ENCODE peak calls at places on chromosomes 6 and 20, in nine cellular contexts. One of them, this sample, is unnamed.

GRCh38 chr20:45288376-45288775 is 18.3 kb upstream of the RBPJL start:
- DNase-seq in vagina: no peak
- DNase-seq in ovary: no peak
- DNase-seq in prostate gland: no peak
- DNase-seq in adrenal gland: peak
- DNase-seq in stomach: no peak
- DNase-seq in lower leg skin: no peak
- DNase-seq in breast epithelium: no peak
- DNase-seq in upper lobe of left lung: no peak
- DNase-seq in this sample: no peak

GRCh38 chr6:87959083-87959482 is 88.6 kb upstream of the SPACA1 start:
- DNase-seq in vagina: no peak
- DNase-seq in ovary: no peak
- DNase-seq in prostate gland: no peak
- DNase-seq in adrenal gland: no peak
- DNase-seq in stomach: no peak
- DNase-seq in lower leg skin: no peak
- DNase-seq in breast epithelium: no peak
- DNase-seq in upper lobe of left lung: no peak
- DNase-seq in this sample: no peak

GRCh38 chr6:83592770-83593394 is 80.5 kb downstream of the PRSS35 start:
- DNase-seq in vagina: no peak
- DNase-seq in ovary: no peak
- DNase-seq in prostate gland: no peak
- DNase-seq in adrenal gland: no peak
- DNase-seq in stomach: no peak
- DNase-seq in lower leg skin: no peak
- DNase-seq in breast epithelium: no peak
- DNase-seq in upper lobe of left lung: no peak
- DNase-seq in this sample: peak

GRCh38 chr6:110528051-110528929 is 51.9 kb upstream of the SLC22A16 start:
- DNase-seq in vagina: no peak
- DNase-seq in ovary: no peak
- DNase-seq in prostate gland: peak
- DNase-seq in adrenal gland: peak
- DNase-seq in stomach: peak
- DNase-seq in lower leg skin: peak
- DNase-seq in breast epithelium: peak
- DNase-seq in upper lobe of left lung: no peak
- DNase-seq in this sample: peak

GRCh38 chr20:17023811-17024210 is 203.0 kb upstream of the PCSK2 start:
- DNase-seq in vagina: no peak
- DNase-seq in ovary: no peak
- DNase-seq in prostate gland: no peak
- DNase-seq in adrenal gland: no peak
- DNase-seq in stomach: no peak
- DNase-seq in lower leg skin: no peak
- DNase-seq in breast epithelium: no peak
- DNase-seq in upper lobe of left lung: peak
- DNase-seq in this sample: no peak

GRCh38 chr6:878179-878578 is 185.2 kb upstream of the EXOC2 start:
- DNase-seq in vagina: no peak
- DNase-seq in ovary: no peak
- DNase-seq in prostate gland: no peak
- DNase-seq in adrenal gland: no peak
- DNase-seq in stomach: no peak
- DNase-seq in lower leg skin: no peak
- DNase-seq in breast epithelium: no peak
- DNase-seq in upper lobe of left lung: no peak
- DNase-seq in this sample: no peak

GRCh38 chr6:31462026-31462963 is 35.6 kb upstream of the MICB start:
- DNase-seq in vagina: no peak
- DNase-seq in ovary: no peak
- DNase-seq in prostate gland: no peak
- DNase-seq in adrenal gland: no peak
- DNase-seq in stomach: no peak
- DNase-seq in lower leg skin: no peak
- DNase-seq in breast epithelium: no peak
- DNase-seq in upper lobe of left lung: no peak
- DNase-seq in this sample: no peak

GRCh38 chr6:158757753-158758090 is 61.4 kb downstream of the EZR start:
- DNase-seq in vagina: no peak
- DNase-seq in ovary: no peak
- DNase-seq in prostate gland: no peak
- DNase-seq in adrenal gland: peak
- DNase-seq in stomach: peak
- DNase-seq in lower leg skin: no peak
- DNase-seq in breast epithelium: no peak
- DNase-seq in upper lobe of left lung: no peak
- DNase-seq in this sample: no peak

GRCh38 chr6:30818426-30818841 is 65.9 kb upstream of the DDR1 start:
- DNase-seq in vagina: no peak
- DNase-seq in ovary: no peak
- DNase-seq in prostate gland: no peak
- DNase-seq in adrenal gland: no peak
- DNase-seq in stomach: no peak
- DNase-seq in lower leg skin: no peak
- DNase-seq in breast epithelium: no peak
- DNase-seq in upper lobe of left lung: no peak
- DNase-seq in this sample: no peak

GRCh38 chr6:2841264-2842138 is at the start of gene SERPINB1:
- DNase-seq in vagina: no peak
- DNase-seq in ovary: peak
- DNase-seq in prostate gland: peak
- DNase-seq in adrenal gland: peak
- DNase-seq in stomach: peak
- DNase-seq in lower leg skin: peak
- DNase-seq in breast epithelium: peak
- DNase-seq in upper lobe of left lung: peak
- DNase-seq in this sample: peak
- TF ChIP-seq POLR2A in vagina: peak
- TF ChIP-seq POLR2A in ovary: peak
- TF ChIP-seq POLR2A in prostate gland: peak
- TF ChIP-seq POLR2A in adrenal gland: peak
- TF ChIP-seq POLR2A in stomach: peak
- TF ChIP-seq POLR2A in lower leg skin: no peak
- TF ChIP-seq POLR2A in breast epithelium: no peak
- TF ChIP-seq POLR2A in upper lobe of left lung: peak
- TF ChIP-seq POLR2A in this sample: peak

GRCh38 chr6:120031837-120032236 is 682.3 kb upstream of the MAN1A1 start:
- DNase-seq in vagina: no peak
- DNase-seq in ovary: no peak
- DNase-seq in prostate gland: no peak
- DNase-seq in adrenal gland: no peak
- DNase-seq in stomach: no peak
- DNase-seq in lower leg skin: no peak
- DNase-seq in breast epithelium: no peak
- DNase-seq in upper lobe of left lung: no peak
- DNase-seq in this sample: no peak

GRCh38 chr6:120026791-120027190 is 677.2 kb upstream of the MAN1A1 start:
- DNase-seq in vagina: no peak
- DNase-seq in ovary: no peak
- DNase-seq in prostate gland: no peak
- DNase-seq in adrenal gland: no peak
- DNase-seq in stomach: no peak
- DNase-seq in lower leg skin: no peak
- DNase-seq in breast epithelium: no peak
- DNase-seq in upper lobe of left lung: no peak
- DNase-seq in this sample: no peak
- TF ChIP-seq POLR2A in vagina: no peak
- TF ChIP-seq POLR2A in ovary: no peak
- TF ChIP-seq POLR2A in prostate gland: no peak
- TF ChIP-seq POLR2A in adrenal gland: no peak
- TF ChIP-seq POLR2A in stomach: no peak
- TF ChIP-seq POLR2A in lower leg skin: no peak
- TF ChIP-seq POLR2A in breast epithelium: no peak
- TF ChIP-seq POLR2A in upper lobe of left lung: no peak
- TF ChIP-seq POLR2A in this sample: no peak

GRCh38 chr6:159838020-159838744 is 38.1 kb downstream of the PNLDC1 start:
- DNase-seq in vagina: no peak
- DNase-seq in ovary: no peak
- DNase-seq in prostate gland: no peak
- DNase-seq in adrenal gland: peak
- DNase-seq in stomach: no peak
- DNase-seq in lower leg skin: no peak
- DNase-seq in breast epithelium: no peak
- DNase-seq in upper lobe of left lung: no peak
- DNase-seq in this sample: no peak
- TF ChIP-seq POLR2A in vagina: no peak
- TF ChIP-seq POLR2A in ovary: no peak
- TF ChIP-seq POLR2A in prostate gland: no peak
- TF ChIP-seq POLR2A in adrenal gland: no peak
- TF ChIP-seq POLR2A in stomach: no peak
- TF ChIP-seq POLR2A in lower leg skin: no peak
- TF ChIP-seq POLR2A in breast epithelium: no peak
- TF ChIP-seq POLR2A in upper lobe of left lung: no peak
- TF ChIP-seq POLR2A in this sample: no peak

GRCh38 chr6:157343732-157344131 is 20.4 kb upstream of the TMEM242 start:
- DNase-seq in vagina: no peak
- DNase-seq in ovary: no peak
- DNase-seq in prostate gland: peak
- DNase-seq in adrenal gland: no peak
- DNase-seq in stomach: no peak
- DNase-seq in lower leg skin: no peak
- DNase-seq in breast epithelium: peak
- DNase-seq in upper lobe of left lung: no peak
- DNase-seq in this sample: no peak

GRCh38 chr6:157346371-157346770 is 23.1 kb upstream of the TMEM242 start:
- DNase-seq in vagina: no peak
- DNase-seq in ovary: no peak
- DNase-seq in prostate gland: no peak
- DNase-seq in adrenal gland: no peak
- DNase-seq in stomach: no peak
- DNase-seq in lower leg skin: no peak
- DNase-seq in breast epithelium: no peak
- DNase-seq in upper lobe of left lung: no peak
- DNase-seq in this sample: no peak
- TF ChIP-seq POLR2A in vagina: no peak
- TF ChIP-seq POLR2A in ovary: no peak
- TF ChIP-seq POLR2A in prostate gland: no peak
- TF ChIP-seq POLR2A in adrenal gland: no peak
- TF ChIP-seq POLR2A in stomach: no peak
- TF ChIP-seq POLR2A in lower leg skin: no peak
- TF ChIP-seq POLR2A in breast epithelium: no peak
- TF ChIP-seq POLR2A in upper lobe of left lung: no peak
- TF ChIP-seq POLR2A in this sample: no peak

GRCh38 chr6:26195376-26195923 is 108.2 kb downstream of the HFE start:
- DNase-seq in vagina: no peak
- DNase-seq in ovary: peak
- DNase-seq in prostate gland: peak
- DNase-seq in adrenal gland: peak
- DNase-seq in stomach: peak
- DNase-seq in lower leg skin: peak
- DNase-seq in breast epithelium: peak
- DNase-seq in upper lobe of left lung: no peak
- DNase-seq in this sample: no peak

GRCh38 chr6:26195924-26196845 is 109.0 kb downstream of the HFE start:
- DNase-seq in vagina: no peak
- DNase-seq in ovary: peak
- DNase-seq in prostate gland: no peak
- DNase-seq in adrenal gland: peak
- DNase-seq in stomach: no peak
- DNase-seq in lower leg skin: no peak
- DNase-seq in breast epithelium: no peak
- DNase-seq in upper lobe of left lung: no peak
- DNase-seq in this sample: no peak

GRCh38 chr6:26193467-26194328 is 106.5 kb downstream of the HFE start:
- DNase-seq in vagina: no peak
- DNase-seq in ovary: no peak
- DNase-seq in prostate gland: no peak
- DNase-seq in adrenal gland: no peak
- DNase-seq in stomach: no peak
- DNase-seq in lower leg skin: no peak
- DNase-seq in breast epithelium: no peak
- DNase-seq in upper lobe of left lung: no peak
- DNase-seq in this sample: no peak

GRCh38 chr6:26194774-26195375 is 107.6 kb downstream of the HFE start:
- DNase-seq in vagina: no peak
- DNase-seq in ovary: no peak
- DNase-seq in prostate gland: no peak
- DNase-seq in adrenal gland: no peak
- DNase-seq in stomach: no peak
- DNase-seq in lower leg skin: no peak
- DNase-seq in breast epithelium: no peak
- DNase-seq in upper lobe of left lung: no peak
- DNase-seq in this sample: no peak

GRCh38 chr6:26194329-26194701 is 107.1 kb downstream of the HFE start:
- DNase-seq in vagina: no peak
- DNase-seq in ovary: no peak
- DNase-seq in prostate gland: no peak
- DNase-seq in adrenal gland: no peak
- DNase-seq in stomach: no peak
- DNase-seq in lower leg skin: no peak
- DNase-seq in breast epithelium: no peak
- DNase-seq in upper lobe of left lung: no peak
- DNase-seq in this sample: no peak
- TF ChIP-seq POLR2A in vagina: no peak
- TF ChIP-seq POLR2A in ovary: no peak
- TF ChIP-seq POLR2A in prostate gland: no peak
- TF ChIP-seq POLR2A in adrenal gland: no peak
- TF ChIP-seq POLR2A in stomach: no peak
- TF ChIP-seq POLR2A in lower leg skin: no peak
- TF ChIP-seq POLR2A in breast epithelium: no peak
- TF ChIP-seq POLR2A in upper lobe of left lung: no peak
- TF ChIP-seq POLR2A in this sample: no peak

DNA sequence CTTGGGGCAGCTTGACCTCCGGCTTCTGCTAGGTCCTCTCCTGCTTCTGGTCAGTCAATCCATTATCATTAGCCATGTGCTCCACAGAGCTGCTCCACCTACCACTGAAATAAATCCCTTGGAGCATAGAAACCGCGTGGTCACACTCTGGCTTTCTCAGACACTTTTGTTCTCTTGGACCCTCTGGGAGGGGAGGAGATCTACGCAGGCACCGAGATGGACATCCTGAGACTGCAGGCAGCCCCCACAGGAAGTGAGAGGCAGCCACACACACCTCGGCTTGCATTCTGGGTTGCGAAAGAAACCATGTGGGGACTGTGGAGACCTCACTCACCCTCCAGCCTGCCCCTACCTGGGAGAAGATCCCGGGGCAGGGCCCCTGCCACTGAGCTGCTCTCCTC is 79.5 kb downstream of the FYN start:
- DNase-seq in vagina: no peak
- DNase-seq in ovary: no peak
- DNase-seq in prostate gland: no peak
- DNase-seq in adrenal gland: no peak
- DNase-seq in stomach: peak
- DNase-seq in lower leg skin: no peak
- DNase-seq in breast epithelium: no peak
- DNase-seq in upper lobe of left lung: peak
- DNase-seq in this sample: no peak
- TF ChIP-seq POLR2A in vagina: no peak
- TF ChIP-seq POLR2A in ovary: no peak
- TF ChIP-seq POLR2A in prostate gland: no peak
- TF ChIP-seq POLR2A in adrenal gland: no peak
- TF ChIP-seq POLR2A in stomach: no peak
- TF ChIP-seq POLR2A in lower leg skin: no peak
- TF ChIP-seq POLR2A in breast epithelium: no peak
- TF ChIP-seq POLR2A in upper lobe of left lung: peak
- TF ChIP-seq POLR2A in this sample: no peak

This sample was measured in H54.